ENCODE peak calls at places on chromosomes 5 and 9, in four cellular contexts. Y is A549, Z is upper lobe of left lung, O is IMR-90. U is an unnamed sample.

GRCh38 chr5:5371943-5372342 is 50.5 kb upstream of the ICE1 start:
- ATAC-seq in Z (no peak), O (no peak), Y (no peak), U (no peak)

GRCh38 chr5:135447298-135447929 is at the start of gene DCANP1:
- ATAC-seq in Y (no peak), Z (peak; percentile 18), O (no peak), U (no peak)

GRCh38 chr9:128554155-128554862 is 1.9 kb downstream of the SPTAN1 start:
- ATAC-seq in O (peak; percentile 43), Z (peak; percentile 55), Y (peak; percentile 58), U (peak; percentile 54)

GRCh38 chr9:136346927-136347465 is 16.5 kb downstream of the DNLZ start:
- ATAC-seq in Y (no peak), O (no peak), Z (no peak), U (no peak)

GRCh38 chr5:4188704-4189103 is 593.1 kb downstream of the IRX1 start:
- ATAC-seq in Z (peak; percentile 45), Y (no peak), O (no peak), U (no peak)

GRCh38 chr9:127751269-127752054 is 16.4 kb upstream of the TOR2A start:
- ATAC-seq in Y (no peak), Z (no peak), O (peak; percentile 79), U (no peak)

GRCh38 chr5:96962540-96962991 is 26.7 kb downstream of the LNPEP start:
- ATAC-seq in Z (peak; percentile 10), Y (no peak), O (no peak), U (no peak)

GRCh38 chr9:109124089-109124488 is 4.3 kb upstream of the TMEM245 start:
- ATAC-seq in Z (no peak), Y (no peak), O (no peak), U (no peak)

GRCh38 chr9:116686135-116686534 is 970 bp upstream of the TRIM32 start:
- ATAC-seq in Z (no peak), O (no peak), Y (peak; percentile 17), U (no peak)

GRCh38 chr9:96491079-96491879 is 41.3 kb downstream of the HABP4 start:
- ATAC-seq in Y (no peak), Z (no peak), O (peak; percentile 55), U (no peak)

GRCh38 chr5:118923295-118924005 is 64.9 kb downstream of the DTWD2 start:
- ATAC-seq in Y (no peak), Z (no peak), O (no peak), U (no peak)

GRCh38 chr5:55600536-55601208 is 65.9 kb upstream of the PLPP1 start:
- ATAC-seq in Y (no peak), O (peak; percentile 22), Z (no peak), U (no peak)

GRCh38 chr5:179960204-179960831 is 52.6 kb upstream of the TBC1D9B start:
- ATAC-seq in O (no peak), Y (no peak), Z (peak; percentile 24), U (no peak)

GRCh38 chr9:14288433-14288832 is 25.5 kb downstream of the NFIB start:
- ATAC-seq in Y (no peak), O (no peak), Z (no peak), U (no peak)

GRCh38 chr9:133125706-133126696 is 5.0 kb upstream of the RALGDS start:
- ATAC-seq in O (peak; percentile 19), Z (peak; percentile 36), Y (no peak), U (peak; percentile 42)

GRCh38 chr9:137276757-137277328 is 683 bp upstream of the TOR4A start:
- ATAC-seq in O (peak; percentile 43), Z (peak; percentile 53), Y (peak; percentile 32), U (peak; percentile 54)

GRCh38 chr9:128335914-128336313 is 4.4 kb upstream of the SLC27A4 start:
- ATAC-seq in O (no peak), Z (no peak), Y (no peak), U (no peak)

GRCh38 chr9:33076031-33076359 is 479 bp downstream of the SMU1 start:
- ATAC-seq in Z (peak; percentile 40), O (peak; percentile 42), Y (peak; percentile 20), U (no peak)

GRCh38 chr5:157476699-157477408 is 16.8 kb downstream of the NIPAL4 start:
- ATAC-seq in Y (peak; percentile 84), Z (peak; percentile 75), O (peak; percentile 76), U (peak; percentile 66)

GRCh38 chr5:152532714-152533113 is 127.6 kb upstream of the NMUR2 start:
- ATAC-seq in O (peak; percentile 69), Z (peak; percentile 53), Y (peak; percentile 81), U (no peak)

GRCh38 chr5:308672-309271 is 12.7 kb upstream of the AHRR start:
- ATAC-seq in O (peak; percentile 56), Z (no peak), Y (peak; percentile 67), U (no peak)

GRCh38 chr5:80122599-80122998 is 87.5 kb downstream of the THBS4 start:
- ATAC-seq in Y (no peak), O (no peak), Z (peak; percentile 63), U (no peak)

GRCh38 chr9:136667940-136668760 is 5.4 kb downstream of the EGFL7 start:
- ATAC-seq in Y (no peak), O (no peak), Z (no peak), U (no peak)

GRCh38 chr5:140356878-140357730 is 2.9 kb upstream of the SLC4A9 start:
- ATAC-seq in Y (no peak), Z (no peak), O (peak; percentile 28), U (no peak)

GRCh38 chr9:104900871-104901270 is 27.1 kb downstream of the ABCA1 start:
- ATAC-seq in Z (no peak), O (no peak), Y (no peak), U (no peak)

GRCh38 chr9:104896131-104896530 is 31.8 kb downstream of the ABCA1 start:
- ATAC-seq in Y (no peak), Z (no peak), O (peak; percentile 48), U (no peak)

GRCh38 chr9:104903609-104904008 is 24.3 kb downstream of the ABCA1 start:
- ATAC-seq in Y (no peak), Z (no peak), O (peak; percentile 59), U (no peak)

GRCh38 chr9:104900324-104900723 is 27.6 kb downstream of the ABCA1 start:
- ATAC-seq in Z (no peak), O (no peak), Y (no peak), U (no peak)

DNA sequence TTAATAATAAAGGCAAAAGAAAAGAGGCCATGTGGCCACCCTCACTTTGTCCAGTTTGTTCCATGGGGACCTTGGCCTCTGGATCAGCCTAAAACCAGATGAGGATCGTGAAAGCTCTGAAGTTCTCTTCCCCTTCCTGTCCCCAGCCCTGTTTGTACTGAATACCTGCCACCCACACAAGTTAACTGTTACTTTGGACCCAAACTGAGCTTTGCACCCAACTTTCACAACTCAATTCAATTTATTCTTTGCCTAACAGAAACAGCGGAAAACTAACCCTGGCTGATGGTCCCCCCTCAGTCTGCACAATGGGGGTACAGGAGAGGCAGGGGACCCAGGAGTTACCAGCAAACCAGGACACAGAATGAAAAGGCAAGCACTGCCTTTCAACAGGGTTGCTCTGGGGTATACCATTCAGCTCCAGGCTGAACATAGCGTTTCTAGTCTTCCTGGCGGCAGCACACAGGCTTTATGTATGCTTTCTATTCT is 28.2 kb downstream of the ABCA1 start:
- ATAC-seq in Z (no peak), O (no peak), Y (no peak), U (no peak)
- TF ChIP-seq POLR2A in Z (no peak), O (no peak), Y (no peak), U (no peak)

DNA sequence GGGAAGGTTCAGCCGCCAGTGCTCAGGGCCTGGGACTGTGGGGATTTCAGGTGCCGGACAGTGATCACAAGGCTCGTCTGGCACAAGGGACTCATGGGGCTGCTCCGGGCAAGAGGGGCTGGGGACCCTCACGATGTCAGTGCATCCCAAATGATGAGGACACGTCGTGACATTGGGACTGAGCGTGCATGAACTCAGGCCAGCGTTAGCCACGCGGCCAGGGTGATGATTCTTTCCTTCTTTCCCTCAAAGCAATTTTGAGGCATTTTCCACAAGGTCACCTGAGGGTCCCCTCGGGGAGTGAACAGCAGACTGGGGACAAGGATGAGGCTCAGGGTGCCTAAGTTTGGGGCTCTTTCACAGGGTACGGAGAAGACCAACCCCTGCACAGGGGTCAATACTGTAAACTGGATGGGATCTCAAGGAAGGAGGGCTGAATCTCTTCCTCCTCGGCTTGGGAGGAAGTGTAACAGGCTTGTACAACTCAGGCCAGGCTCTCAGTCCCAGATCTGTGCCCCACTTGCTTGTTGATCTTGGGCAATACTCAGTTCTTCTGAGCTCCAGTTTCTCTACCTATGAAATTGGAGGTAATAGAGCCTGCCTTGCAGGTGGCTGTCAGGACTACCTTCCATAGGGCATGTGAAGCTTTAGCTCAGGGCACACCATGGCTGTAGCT is 78.5 kb downstream of the PRRT1B start:
- ATAC-seq in Z (no peak), Y (no peak), O (no peak), U (no peak)
- TF ChIP-seq POLR2A in Z (no peak), Y (no peak), O (no peak), U (no peak)

DNA sequence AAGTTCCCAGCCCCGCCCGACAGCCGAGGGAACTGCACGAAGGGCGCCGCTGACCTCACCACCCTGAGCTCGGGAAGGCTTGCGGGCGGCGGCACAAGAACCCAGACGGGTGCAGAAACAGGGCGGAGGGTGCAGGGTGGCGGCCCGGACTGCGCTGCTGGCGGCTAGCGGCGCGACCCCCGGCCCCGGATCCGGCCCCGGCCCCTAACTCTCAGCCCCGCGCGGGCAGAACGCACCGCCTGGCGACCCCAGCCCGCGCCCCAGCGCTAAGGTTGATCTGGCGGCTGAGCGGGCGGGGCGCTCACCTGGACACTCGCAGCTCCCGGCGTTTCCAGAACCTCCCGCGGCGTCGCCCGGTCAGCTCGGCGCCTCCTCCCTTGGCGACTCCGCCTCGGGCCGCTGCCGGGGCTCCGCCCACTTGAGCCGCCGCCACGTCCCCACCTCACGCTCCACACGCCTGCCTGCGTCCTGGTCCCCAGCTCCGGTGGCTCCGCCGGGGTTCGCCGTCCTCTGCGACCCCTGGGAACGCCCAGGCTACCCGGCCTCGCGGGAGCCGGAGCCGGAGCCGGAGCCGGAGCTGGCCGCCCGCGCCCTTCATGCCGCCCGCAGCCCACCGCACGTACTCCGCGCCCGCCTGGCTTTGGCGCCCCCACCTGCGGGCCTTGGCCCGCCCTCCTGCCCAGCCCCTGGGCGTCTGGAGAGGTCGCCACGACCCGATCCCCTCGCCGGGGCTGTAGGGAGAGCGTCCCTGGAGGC is at the start of gene P4HA2:
- ATAC-seq in Y (peak; percentile 90), O (peak; percentile 88), Z (peak; percentile 90), U (peak; percentile 90)
- TF ChIP-seq POLR2A in Y (peak; percentile 78), O (peak; percentile 71), Z (peak; percentile 59), U (peak; percentile 48)

GRCh38 chr5:133106761-133107572 is 55.2 kb downstream of the HSPA4 start:
- ATAC-seq in O (no peak), Z (no peak), Y (peak; percentile 7), U (no peak)
- TF ChIP-seq POLR2A in O (no peak), Z (no peak), Y (no peak), U (no peak)

DNA sequence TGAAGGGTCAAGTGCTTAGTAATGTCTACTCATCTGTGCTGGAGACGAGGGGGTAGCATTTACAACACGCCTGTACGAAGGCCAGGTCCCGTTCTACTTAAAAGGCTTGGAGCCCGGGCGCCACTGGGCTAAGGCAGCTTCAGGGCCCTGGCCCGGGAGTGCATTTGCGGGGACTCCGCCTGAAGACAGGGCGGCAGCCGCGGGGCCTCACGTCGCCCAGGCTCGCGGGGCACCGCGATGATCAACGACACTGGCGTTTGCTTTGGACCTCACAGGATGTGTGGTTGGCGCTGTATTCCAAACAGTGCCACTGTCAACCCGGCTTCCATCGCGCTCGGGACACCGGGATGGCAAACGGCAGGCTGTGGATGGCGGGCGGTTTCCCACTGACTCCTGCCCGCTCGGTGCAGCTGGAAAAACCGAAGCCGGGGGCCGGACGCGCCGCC is 1.1 kb upstream of the TENT4A start:
- ATAC-seq in O (peak; percentile 4), Z (peak; percentile 34), Y (peak; percentile 48), U (no peak)
- TF ChIP-seq POLR2A in O (no peak), Z (no peak), Y (peak; percentile 16), U (no peak)